ENCODE peak calls at places on chromosomes 2 and 18, in six cellular contexts. One of them, this sample, is unnamed. For H3K4me1 and H3K9me3, the result is how much of the 10 kb centered on the place peaks cover.

GRCh38 chr18:57901819-57902600 is 98.9 kb upstream of the ATP8B1 start:
- DNase-seq in CD4-positive, alpha-beta memory T cell: no peak
- DNase-seq in CD8-positive, alpha-beta memory T cell: no peak
- DNase-seq in heart right ventricle: no peak
- DNase-seq in SJCRH30: no peak
- DNase-seq in effector memory CD4-positive, alpha-beta T cell: no peak
- DNase-seq in this sample: no peak

GRCh38 chr18:80136679-80137078 is 27.6 kb downstream of the ADNP2 start:
- DNase-seq in CD4-positive, alpha-beta memory T cell: no peak
- DNase-seq in CD8-positive, alpha-beta memory T cell: no peak
- DNase-seq in heart right ventricle: no peak
- DNase-seq in SJCRH30: no peak
- DNase-seq in effector memory CD4-positive, alpha-beta T cell: no peak
- DNase-seq in this sample: no peak

GRCh38 chr18:48853588-48853987 is 97.2 kb downstream of the SMAD7 start:
- DNase-seq in CD4-positive, alpha-beta memory T cell: no peak
- DNase-seq in CD8-positive, alpha-beta memory T cell: no peak
- DNase-seq in heart right ventricle: no peak
- DNase-seq in SJCRH30: no peak
- DNase-seq in effector memory CD4-positive, alpha-beta T cell: no peak
- DNase-seq in this sample: no peak

GRCh38 chr2:106091219-106091618 is 102.9 kb downstream of the UXS1 start:
- DNase-seq in CD4-positive, alpha-beta memory T cell: no peak
- DNase-seq in CD8-positive, alpha-beta memory T cell: no peak
- DNase-seq in heart right ventricle: no peak
- DNase-seq in SJCRH30: no peak
- DNase-seq in effector memory CD4-positive, alpha-beta T cell: no peak
- DNase-seq in this sample: no peak

GRCh38 chr18:21391074-21391673 is 149.1 kb downstream of the GREB1L start:
- DNase-seq in CD4-positive, alpha-beta memory T cell: no peak
- DNase-seq in CD8-positive, alpha-beta memory T cell: no peak
- DNase-seq in heart right ventricle: no peak
- DNase-seq in SJCRH30: no peak
- DNase-seq in effector memory CD4-positive, alpha-beta T cell: no peak
- DNase-seq in this sample: no peak

GRCh38 chr2:215811409-215812355 is 201.7 kb downstream of the MREG start:
- DNase-seq in CD4-positive, alpha-beta memory T cell: no peak
- DNase-seq in CD8-positive, alpha-beta memory T cell: no peak
- DNase-seq in heart right ventricle: no peak
- DNase-seq in SJCRH30: no peak
- DNase-seq in effector memory CD4-positive, alpha-beta T cell: no peak
- DNase-seq in this sample: no peak

GRCh38 chr2:25926913-25927312 is 48.6 kb upstream of the ASXL2 start:
- DNase-seq in CD4-positive, alpha-beta memory T cell: no peak
- DNase-seq in CD8-positive, alpha-beta memory T cell: no peak
- DNase-seq in heart right ventricle: no peak
- DNase-seq in SJCRH30: no peak
- DNase-seq in effector memory CD4-positive, alpha-beta T cell: no peak
- DNase-seq in this sample: no peak

GRCh38 chr2:240595381-240596079 is 9.0 kb downstream of the CAPN10 start:
- DNase-seq in CD4-positive, alpha-beta memory T cell: peak
- DNase-seq in CD8-positive, alpha-beta memory T cell: peak
- DNase-seq in heart right ventricle: no peak
- DNase-seq in SJCRH30: peak
- DNase-seq in effector memory CD4-positive, alpha-beta T cell: no peak
- DNase-seq in this sample: no peak

GRCh38 chr2:66897181-66897580 is 462.3 kb downstream of the MEIS1 start:
- DNase-seq in CD4-positive, alpha-beta memory T cell: no peak
- DNase-seq in CD8-positive, alpha-beta memory T cell: no peak
- DNase-seq in heart right ventricle: no peak
- DNase-seq in SJCRH30: no peak
- DNase-seq in effector memory CD4-positive, alpha-beta T cell: no peak
- DNase-seq in this sample: no peak

GRCh38 chr2:235447210-235447609 is 46.6 kb upstream of the AGAP1 start:
- DNase-seq in CD4-positive, alpha-beta memory T cell: no peak
- DNase-seq in CD8-positive, alpha-beta memory T cell: no peak
- DNase-seq in heart right ventricle: no peak
- DNase-seq in SJCRH30: no peak
- DNase-seq in effector memory CD4-positive, alpha-beta T cell: no peak
- DNase-seq in this sample: no peak

GRCh38 chr18:50268022-50268747 is 1.9 kb upstream of the CFAP53 start:
- DNase-seq in CD4-positive, alpha-beta memory T cell: peak
- DNase-seq in CD8-positive, alpha-beta memory T cell: peak
- DNase-seq in heart right ventricle: peak
- DNase-seq in SJCRH30: no peak
- DNase-seq in effector memory CD4-positive, alpha-beta T cell: peak
- DNase-seq in this sample: peak

GRCh38 chr2:98472132-98472650 is 27.5 kb downstream of the INPP4A start:
- DNase-seq in CD4-positive, alpha-beta memory T cell: no peak
- DNase-seq in CD8-positive, alpha-beta memory T cell: no peak
- DNase-seq in heart right ventricle: no peak
- DNase-seq in SJCRH30: peak
- DNase-seq in effector memory CD4-positive, alpha-beta T cell: no peak
- DNase-seq in this sample: no peak

GRCh38 chr18:36899289-36899688 is 70.4 kb downstream of the KIAA1328 start:
- DNase-seq in CD4-positive, alpha-beta memory T cell: peak
- DNase-seq in CD8-positive, alpha-beta memory T cell: no peak
- DNase-seq in heart right ventricle: no peak
- DNase-seq in SJCRH30: no peak
- DNase-seq in effector memory CD4-positive, alpha-beta T cell: no peak
- DNase-seq in this sample: peak

GRCh38 chr2:221195829-221196228 is 376.3 kb downstream of the EPHA4 start:
- DNase-seq in CD4-positive, alpha-beta memory T cell: no peak
- DNase-seq in CD8-positive, alpha-beta memory T cell: no peak
- DNase-seq in heart right ventricle: no peak
- DNase-seq in SJCRH30: no peak
- DNase-seq in effector memory CD4-positive, alpha-beta T cell: no peak
- DNase-seq in this sample: no peak

GRCh38 chr2:182897137-182897536 is 30.7 kb upstream of the FRZB start:
- DNase-seq in CD4-positive, alpha-beta memory T cell: no peak
- DNase-seq in CD8-positive, alpha-beta memory T cell: no peak
- DNase-seq in heart right ventricle: no peak
- DNase-seq in SJCRH30: no peak
- DNase-seq in effector memory CD4-positive, alpha-beta T cell: no peak
- DNase-seq in this sample: no peak

GRCh38 chr2:138500592-138501426 is 761 bp upstream of the SPOPL start:
- DNase-seq in CD4-positive, alpha-beta memory T cell: peak
- DNase-seq in CD8-positive, alpha-beta memory T cell: no peak
- DNase-seq in heart right ventricle: no peak
- DNase-seq in SJCRH30: peak
- DNase-seq in effector memory CD4-positive, alpha-beta T cell: no peak
- DNase-seq in this sample: no peak

GRCh38 chr18:60413944-60414547 is 41.5 kb upstream of the MC4R start:
- DNase-seq in CD4-positive, alpha-beta memory T cell: no peak
- DNase-seq in CD8-positive, alpha-beta memory T cell: no peak
- DNase-seq in heart right ventricle: no peak
- DNase-seq in SJCRH30: peak
- DNase-seq in effector memory CD4-positive, alpha-beta T cell: no peak
- DNase-seq in this sample: peak

GRCh38 chr2:132670961-132671781 is 1.2 kb upstream of the LYPD1 start:
- DNase-seq in CD4-positive, alpha-beta memory T cell: no peak
- DNase-seq in CD8-positive, alpha-beta memory T cell: no peak
- DNase-seq in heart right ventricle: no peak
- DNase-seq in SJCRH30: no peak
- DNase-seq in effector memory CD4-positive, alpha-beta T cell: no peak
- DNase-seq in this sample: no peak

GRCh38 chr2:42761554-42761953 is 2.4 kb downstream of the OXER1 start:
- DNase-seq in CD4-positive, alpha-beta memory T cell: no peak
- DNase-seq in CD8-positive, alpha-beta memory T cell: no peak
- DNase-seq in heart right ventricle: no peak
- DNase-seq in SJCRH30: no peak
- DNase-seq in effector memory CD4-positive, alpha-beta T cell: no peak
- DNase-seq in this sample: no peak

GRCh38 chr2:18516112-18516511 is 44.3 kb downstream of the RDH14 start:
- DNase-seq in CD4-positive, alpha-beta memory T cell: no peak
- DNase-seq in CD8-positive, alpha-beta memory T cell: no peak
- DNase-seq in heart right ventricle: no peak
- DNase-seq in SJCRH30: no peak
- DNase-seq in effector memory CD4-positive, alpha-beta T cell: no peak
- DNase-seq in this sample: no peak

GRCh38 chr2:26292646-26293045 is 47.9 kb downstream of the HADHB start:
- DNase-seq in CD4-positive, alpha-beta memory T cell: no peak
- DNase-seq in CD8-positive, alpha-beta memory T cell: no peak
- DNase-seq in heart right ventricle: no peak
- DNase-seq in SJCRH30: no peak
- DNase-seq in effector memory CD4-positive, alpha-beta T cell: no peak
- DNase-seq in this sample: no peak

GRCh38 chr2:79721966-79722365 is 209.1 kb downstream of the CTNNA2 start:
- DNase-seq in CD4-positive, alpha-beta memory T cell: no peak
- DNase-seq in CD8-positive, alpha-beta memory T cell: no peak
- DNase-seq in heart right ventricle: no peak
- DNase-seq in SJCRH30: no peak
- DNase-seq in effector memory CD4-positive, alpha-beta T cell: no peak
- DNase-seq in this sample: no peak

GRCh38 chr2:191636586-191636985 is 41.4 kb upstream of the NABP1 start:
- DNase-seq in CD4-positive, alpha-beta memory T cell: no peak
- DNase-seq in CD8-positive, alpha-beta memory T cell: no peak
- DNase-seq in heart right ventricle: no peak
- DNase-seq in SJCRH30: no peak
- DNase-seq in effector memory CD4-positive, alpha-beta T cell: no peak
- DNase-seq in this sample: no peak
- H3K4me1 ChIP-seq in CD4-positive, alpha-beta memory T cell: half or more
- H3K4me1 ChIP-seq in CD8-positive, alpha-beta memory T cell: under half
- H3K4me1 ChIP-seq in heart right ventricle: under half
- H3K4me1 ChIP-seq in SJCRH30: under half
- H3K4me1 ChIP-seq in effector memory CD4-positive, alpha-beta T cell: under half
- H3K4me1 ChIP-seq in this sample: under half

GRCh38 chr2:213064099-213064498 is 87.3 kb downstream of the IKZF2 start:
- DNase-seq in CD4-positive, alpha-beta memory T cell: no peak
- DNase-seq in CD8-positive, alpha-beta memory T cell: no peak
- DNase-seq in heart right ventricle: no peak
- DNase-seq in SJCRH30: no peak
- DNase-seq in effector memory CD4-positive, alpha-beta T cell: no peak
- DNase-seq in this sample: no peak

GRCh38 chr2:213067888-213068287 is 83.5 kb downstream of the IKZF2 start:
- DNase-seq in CD4-positive, alpha-beta memory T cell: no peak
- DNase-seq in CD8-positive, alpha-beta memory T cell: no peak
- DNase-seq in heart right ventricle: no peak
- DNase-seq in SJCRH30: no peak
- DNase-seq in effector memory CD4-positive, alpha-beta T cell: no peak
- DNase-seq in this sample: no peak

GRCh38 chr2:213065583-213066444 is 85.6 kb downstream of the IKZF2 start:
- DNase-seq in CD4-positive, alpha-beta memory T cell: no peak
- DNase-seq in CD8-positive, alpha-beta memory T cell: no peak
- DNase-seq in heart right ventricle: peak
- DNase-seq in SJCRH30: no peak
- DNase-seq in effector memory CD4-positive, alpha-beta T cell: no peak
- DNase-seq in this sample: no peak

GRCh38 chr2:213068681-213069359 is 82.6 kb downstream of the IKZF2 start:
- DNase-seq in CD4-positive, alpha-beta memory T cell: no peak
- DNase-seq in CD8-positive, alpha-beta memory T cell: no peak
- DNase-seq in heart right ventricle: no peak
- DNase-seq in SJCRH30: no peak
- DNase-seq in effector memory CD4-positive, alpha-beta T cell: no peak
- DNase-seq in this sample: no peak

GRCh38 chr2:213066445-213066746 is 85.0 kb downstream of the IKZF2 start:
- DNase-seq in CD4-positive, alpha-beta memory T cell: no peak
- DNase-seq in CD8-positive, alpha-beta memory T cell: no peak
- DNase-seq in heart right ventricle: no peak
- DNase-seq in SJCRH30: no peak
- DNase-seq in effector memory CD4-positive, alpha-beta T cell: no peak
- DNase-seq in this sample: no peak
- H3K4me3 ChIP-seq in CD4-positive, alpha-beta memory T cell: no peak
- H3K4me3 ChIP-seq in CD8-positive, alpha-beta memory T cell: no peak
- H3K4me3 ChIP-seq in heart right ventricle: peak
- H3K4me3 ChIP-seq in SJCRH30: no peak
- H3K4me3 ChIP-seq in effector memory CD4-positive, alpha-beta T cell: no peak
- H3K4me3 ChIP-seq in this sample: no peak

GRCh38 chr2:202842690-202843089 is 28.9 kb downstream of the ICA1L start:
- DNase-seq in CD4-positive, alpha-beta memory T cell: no peak
- DNase-seq in CD8-positive, alpha-beta memory T cell: no peak
- DNase-seq in heart right ventricle: no peak
- DNase-seq in SJCRH30: no peak
- DNase-seq in effector memory CD4-positive, alpha-beta T cell: no peak
- DNase-seq in this sample: no peak
- H3K9me3 ChIP-seq in CD4-positive, alpha-beta memory T cell: under half
- H3K9me3 ChIP-seq in CD8-positive, alpha-beta memory T cell: under half
- H3K9me3 ChIP-seq in heart right ventricle: under half
- H3K9me3 ChIP-seq in SJCRH30: under half
- H3K9me3 ChIP-seq in effector memory CD4-positive, alpha-beta T cell: under half
- H3K9me3 ChIP-seq in this sample: under half

DNA sequence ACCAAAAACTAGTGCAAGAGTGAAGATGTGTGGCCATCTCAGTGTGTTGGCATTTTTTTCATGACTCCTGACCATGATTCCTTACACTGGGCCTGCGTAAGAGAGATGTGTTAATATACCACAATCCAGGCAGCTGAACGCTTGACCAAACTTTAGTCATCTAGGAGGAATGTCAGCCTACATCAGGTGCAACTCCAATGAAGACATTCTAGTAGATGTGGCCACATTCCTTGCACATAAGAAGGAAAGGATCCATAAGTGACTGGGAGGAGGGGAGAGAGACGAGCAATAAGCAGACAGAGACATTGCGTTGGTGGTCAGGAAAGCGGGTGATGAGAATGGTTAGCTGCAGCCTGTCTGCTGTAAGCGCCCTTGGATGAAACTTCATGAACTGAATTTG is 42.6 kb downstream of the CYRIA start:
- DNase-seq in CD4-positive, alpha-beta memory T cell: no peak
- DNase-seq in CD8-positive, alpha-beta memory T cell: no peak
- DNase-seq in heart right ventricle: no peak
- DNase-seq in SJCRH30: peak
- DNase-seq in effector memory CD4-positive, alpha-beta T cell: no peak
- DNase-seq in this sample: no peak
- H3K4me1 ChIP-seq in CD4-positive, alpha-beta memory T cell: under half
- H3K4me1 ChIP-seq in CD8-positive, alpha-beta memory T cell: under half
- H3K4me1 ChIP-seq in heart right ventricle: half or more
- H3K4me1 ChIP-seq in SJCRH30: half or more
- H3K4me1 ChIP-seq in effector memory CD4-positive, alpha-beta T cell: under half
- H3K4me1 ChIP-seq in this sample: under half

This sample was measured in iPS DF 6.9.